ENCODE peak calls at places on chromosomes 4 and X, in six cellular contexts. T is activated CD8-positive, alpha-beta memory T cell treated with anti-CD3 and anti-CD28 coated beads for 1 hour; N is ovary; L is SW480; K is lower leg skin; Y is MM.1S. H is an unnamed sample.

GRCh38 chr4:145097331-145097820 is 620 bp downstream of the ANAPC10 start:
- DNase-seq in T (no peak), N (no peak), L (no peak), K (no peak), Y (no peak), H (peak)

GRCh38 chr4:15986900-15987299 is 23.9 kb upstream of the FGFBP2 start:
- DNase-seq in T (no peak), N (no peak), L (no peak), K (no peak), Y (no peak), H (no peak)

GRCh38 chrX:88604433-88605221 is 142.4 kb upstream of the CPXCR1 start:
- DNase-seq in T (no peak), N (no peak), L (no peak), K (no peak), Y (no peak), H (no peak)

GRCh38 chr4:78038704-78039103 is 18.4 kb upstream of the FRAS1 start:
- DNase-seq in T (no peak), N (no peak), L (no peak), K (no peak), Y (no peak), H (no peak)

GRCh38 chr4:159401791-159402380 is 299.0 kb downstream of the RAPGEF2 start:
- DNase-seq in T (no peak), N (no peak), L (peak), K (no peak), Y (no peak), H (no peak)

GRCh38 chrX:124829930-124830329 is 483.6 kb downstream of the SH2D1A start:
- DNase-seq in T (no peak), N (no peak), L (no peak), K (no peak), Y (no peak), H (peak)

GRCh38 chr4:83328486-83328885 is 6.2 kb downstream of the HPSE start:
- DNase-seq in T (no peak), N (no peak), L (no peak), K (no peak), Y (peak), H (no peak)

GRCh38 chr4:75434105-75434504 is 80.1 kb downstream of the RCHY1 start:
- DNase-seq in T (no peak), N (no peak), L (no peak), K (no peak), Y (no peak), H (no peak)

GRCh38 chrX:129876734-129877395 is 29.1 kb upstream of the UTP14A start:
- DNase-seq in T (no peak), N (no peak), L (peak), K (no peak), Y (no peak), H (no peak)

H was measured in OCI-LY7.